ENCODE peak calls at places on chromosomes 4 and X, in eight cellular contexts. One of them, this sample, is unnamed.

GRCh38 chr4:121876976-121877773 is 6.9 kb upstream of the BBS7 start:
- DNase-seq in neuronal stem cell: peak; percentile 48
- DNase-seq in CD8-positive, alpha-beta memory T cell: no peak
- DNase-seq in AG04450: no peak
- DNase-seq in colonic mucosa: no peak
- DNase-seq in substantia nigra: no peak
- DNase-seq in IMR-90: peak; percentile 13
- DNase-seq in heart left ventricle: no peak
- DNase-seq in this sample: no peak

GRCh38 chr4:52507774-52508173 is 151.3 kb downstream of the USP46 start:
- DNase-seq in neuronal stem cell: no peak
- DNase-seq in CD8-positive, alpha-beta memory T cell: no peak
- DNase-seq in AG04450: no peak
- DNase-seq in colonic mucosa: no peak
- DNase-seq in substantia nigra: no peak
- DNase-seq in IMR-90: no peak
- DNase-seq in heart left ventricle: peak; percentile 64
- DNase-seq in this sample: peak; percentile 60

GRCh38 chr4:183588691-183589090 is 70.3 kb downstream of the RWDD4 start:
- DNase-seq in neuronal stem cell: no peak
- DNase-seq in CD8-positive, alpha-beta memory T cell: no peak
- DNase-seq in AG04450: no peak
- DNase-seq in colonic mucosa: no peak
- DNase-seq in substantia nigra: no peak
- DNase-seq in IMR-90: no peak
- DNase-seq in heart left ventricle: no peak
- DNase-seq in this sample: no peak

GRCh38 chrX:137427061-137427778 is 138.7 kb upstream of the ZIC3 start:
- DNase-seq in neuronal stem cell: no peak
- DNase-seq in CD8-positive, alpha-beta memory T cell: no peak
- DNase-seq in AG04450: no peak
- DNase-seq in colonic mucosa: no peak
- DNase-seq in substantia nigra: no peak
- DNase-seq in IMR-90: no peak
- DNase-seq in heart left ventricle: no peak
- DNase-seq in this sample: no peak

GRCh38 chrX:10125248-10125615 is 31.5 kb upstream of the CLCN4 start:
- DNase-seq in neuronal stem cell: no peak
- DNase-seq in CD8-positive, alpha-beta memory T cell: no peak
- DNase-seq in AG04450: no peak
- DNase-seq in colonic mucosa: no peak
- DNase-seq in substantia nigra: no peak
- DNase-seq in IMR-90: no peak
- DNase-seq in heart left ventricle: no peak
- DNase-seq in this sample: peak; percentile 73

GRCh38 chrX:18793601-18794089 is 86.2 kb downstream of the PPEF1 start:
- DNase-seq in neuronal stem cell: no peak
- DNase-seq in CD8-positive, alpha-beta memory T cell: no peak
- DNase-seq in AG04450: no peak
- DNase-seq in colonic mucosa: no peak
- DNase-seq in substantia nigra: no peak
- DNase-seq in IMR-90: no peak
- DNase-seq in heart left ventricle: no peak
- DNase-seq in this sample: no peak

GRCh38 chrX:3191186-3191585 is 149.9 kb downstream of the ARSF start:
- DNase-seq in neuronal stem cell: no peak
- DNase-seq in CD8-positive, alpha-beta memory T cell: no peak
- DNase-seq in AG04450: no peak
- DNase-seq in colonic mucosa: no peak
- DNase-seq in substantia nigra: no peak
- DNase-seq in IMR-90: peak; percentile 9
- DNase-seq in heart left ventricle: no peak
- DNase-seq in this sample: no peak

GRCh38 chr4:124631760-124632159 is 80.8 kb downstream of the ANKRD50 start:
- DNase-seq in neuronal stem cell: no peak
- DNase-seq in CD8-positive, alpha-beta memory T cell: no peak
- DNase-seq in AG04450: peak; percentile 85
- DNase-seq in colonic mucosa: peak; percentile 20
- DNase-seq in substantia nigra: no peak
- DNase-seq in IMR-90: peak; percentile 98
- DNase-seq in heart left ventricle: no peak
- DNase-seq in this sample: no peak

GRCh38 chr4:183337349-183337748 is 15.1 kb upstream of the CLDN24 start:
- DNase-seq in neuronal stem cell: no peak
- DNase-seq in CD8-positive, alpha-beta memory T cell: no peak
- DNase-seq in AG04450: no peak
- DNase-seq in colonic mucosa: no peak
- DNase-seq in substantia nigra: no peak
- DNase-seq in IMR-90: no peak
- DNase-seq in heart left ventricle: no peak
- DNase-seq in this sample: no peak

GRCh38 chr4:186725422-186726149 is 1.9 kb upstream of the FAT1 start:
- DNase-seq in neuronal stem cell: peak; percentile 63
- DNase-seq in CD8-positive, alpha-beta memory T cell: no peak
- DNase-seq in AG04450: peak; percentile 70
- DNase-seq in colonic mucosa: peak; percentile 87
- DNase-seq in substantia nigra: peak; percentile 31
- DNase-seq in IMR-90: peak; percentile 88
- DNase-seq in heart left ventricle: peak; percentile 84
- DNase-seq in this sample: peak; percentile 78

GRCh38 chr4:32697281-32697814 is 1977.2 kb downstream of the PCDH7 start:
- DNase-seq in neuronal stem cell: no peak
- DNase-seq in CD8-positive, alpha-beta memory T cell: no peak
- DNase-seq in AG04450: no peak
- DNase-seq in colonic mucosa: no peak
- DNase-seq in substantia nigra: no peak
- DNase-seq in IMR-90: no peak
- DNase-seq in heart left ventricle: no peak
- DNase-seq in this sample: no peak

GRCh38 chrX:116318672-116319071 is 117.7 kb upstream of the SLC6A14 start:
- DNase-seq in neuronal stem cell: no peak
- DNase-seq in CD8-positive, alpha-beta memory T cell: no peak
- DNase-seq in AG04450: no peak
- DNase-seq in colonic mucosa: no peak
- DNase-seq in substantia nigra: no peak
- DNase-seq in IMR-90: no peak
- DNase-seq in heart left ventricle: no peak
- DNase-seq in this sample: no peak

GRCh38 chr4:20638825-20639224 is 61.4 kb upstream of the PACRGL start:
- DNase-seq in neuronal stem cell: no peak
- DNase-seq in CD8-positive, alpha-beta memory T cell: no peak
- DNase-seq in AG04450: no peak
- DNase-seq in colonic mucosa: no peak
- DNase-seq in substantia nigra: no peak
- DNase-seq in IMR-90: no peak
- DNase-seq in heart left ventricle: no peak
- DNase-seq in this sample: no peak

GRCh38 chr4:68368566-68369473 is 18.9 kb upstream of the YTHDC1 start:
- DNase-seq in neuronal stem cell: no peak
- DNase-seq in CD8-positive, alpha-beta memory T cell: no peak
- DNase-seq in AG04450: no peak
- DNase-seq in colonic mucosa: no peak
- DNase-seq in substantia nigra: no peak
- DNase-seq in IMR-90: peak; percentile 69
- DNase-seq in heart left ventricle: no peak
- DNase-seq in this sample: no peak

GRCh38 chrX:97828454-97828853 is 944.7 kb downstream of the RPA4 start:
- DNase-seq in neuronal stem cell: no peak
- DNase-seq in CD8-positive, alpha-beta memory T cell: no peak
- DNase-seq in AG04450: no peak
- DNase-seq in colonic mucosa: no peak
- DNase-seq in substantia nigra: no peak
- DNase-seq in IMR-90: no peak
- DNase-seq in heart left ventricle: no peak
- DNase-seq in this sample: no peak

GRCh38 chrX:118566359-118566758 is 70.7 kb downstream of the DOCK11 start:
- DNase-seq in neuronal stem cell: no peak
- DNase-seq in CD8-positive, alpha-beta memory T cell: no peak
- DNase-seq in AG04450: no peak
- DNase-seq in colonic mucosa: no peak
- DNase-seq in substantia nigra: no peak
- DNase-seq in IMR-90: peak; percentile 15
- DNase-seq in heart left ventricle: no peak
- DNase-seq in this sample: no peak

DNA sequence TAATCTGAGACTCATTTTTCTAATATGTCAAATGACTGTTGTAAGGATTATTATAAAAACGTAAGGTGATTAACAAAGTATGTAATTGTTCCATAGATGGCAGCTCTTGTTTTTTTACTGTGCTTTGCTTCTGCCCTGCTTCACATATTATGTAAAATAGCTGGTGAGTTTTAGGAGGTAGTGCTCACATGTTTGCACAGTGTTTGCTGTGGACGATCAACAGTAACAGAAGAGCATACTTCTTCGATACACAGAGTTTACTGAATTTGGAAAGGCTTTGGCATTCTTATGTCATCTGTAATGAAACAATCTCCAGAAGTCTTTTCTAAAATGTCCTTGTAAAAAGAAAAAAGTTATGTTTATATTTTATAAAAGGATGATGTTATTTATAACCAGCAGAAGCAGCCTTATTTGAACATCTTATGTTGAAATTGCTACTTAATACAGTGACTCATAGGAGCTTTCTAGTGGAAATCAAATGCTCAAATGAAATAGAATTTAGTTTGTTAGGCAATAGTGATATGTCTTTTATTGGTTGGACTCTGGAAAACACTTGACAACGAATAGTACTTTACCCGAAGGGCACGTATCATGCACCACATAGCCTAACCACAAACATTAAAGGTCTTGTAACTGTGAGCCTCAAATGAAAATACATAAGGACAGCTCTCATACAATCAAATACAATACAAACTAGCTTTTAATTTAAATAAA is 1.9 kb upstream of the MTTP start:
- DNase-seq in neuronal stem cell: no peak
- DNase-seq in CD8-positive, alpha-beta memory T cell: no peak
- DNase-seq in AG04450: no peak
- DNase-seq in colonic mucosa: no peak
- DNase-seq in substantia nigra: no peak
- DNase-seq in IMR-90: peak; percentile 6
- DNase-seq in heart left ventricle: no peak
- DNase-seq in this sample: no peak
- H3K27ac ChIP-seq in neuronal stem cell: no peak overlapping the region
- H3K27ac ChIP-seq in CD8-positive, alpha-beta memory T cell: no peak overlapping the region
- H3K27ac ChIP-seq in AG04450: no peak overlapping the region
- H3K27ac ChIP-seq in colonic mucosa: no peak overlapping the region
- H3K27ac ChIP-seq in substantia nigra: no peak overlapping the region
- H3K27ac ChIP-seq in IMR-90: no peak overlapping the region
- H3K27ac ChIP-seq in heart left ventricle: no peak overlapping the region
- H3K27ac ChIP-seq in this sample: no peak overlapping the region

GRCh38 chr4:73414936-73415271 is 10.8 kb downstream of the ALB start:
- DNase-seq in neuronal stem cell: no peak
- DNase-seq in CD8-positive, alpha-beta memory T cell: no peak
- DNase-seq in AG04450: no peak
- DNase-seq in colonic mucosa: no peak
- DNase-seq in substantia nigra: no peak
- DNase-seq in IMR-90: no peak
- DNase-seq in heart left ventricle: no peak
- DNase-seq in this sample: no peak

GRCh38 chr4:73410916-73411730 is 7.0 kb downstream of the ALB start:
- DNase-seq in neuronal stem cell: no peak
- DNase-seq in CD8-positive, alpha-beta memory T cell: no peak
- DNase-seq in AG04450: no peak
- DNase-seq in colonic mucosa: no peak
- DNase-seq in substantia nigra: no peak
- DNase-seq in IMR-90: no peak
- DNase-seq in heart left ventricle: no peak
- DNase-seq in this sample: no peak

GRCh38 chr4:73411731-73412414 is 7.8 kb downstream of the ALB start:
- DNase-seq in neuronal stem cell: no peak
- DNase-seq in CD8-positive, alpha-beta memory T cell: no peak
- DNase-seq in AG04450: no peak
- DNase-seq in colonic mucosa: no peak
- DNase-seq in substantia nigra: no peak
- DNase-seq in IMR-90: no peak
- DNase-seq in heart left ventricle: no peak
- DNase-seq in this sample: no peak

GRCh38 chr4:73415807-73416238 is 11.7 kb downstream of the ALB start:
- DNase-seq in neuronal stem cell: no peak
- DNase-seq in CD8-positive, alpha-beta memory T cell: no peak
- DNase-seq in AG04450: no peak
- DNase-seq in colonic mucosa: no peak
- DNase-seq in substantia nigra: no peak
- DNase-seq in IMR-90: no peak
- DNase-seq in heart left ventricle: no peak
- DNase-seq in this sample: no peak

GRCh38 chr4:73413294-73413755 is 9.2 kb downstream of the ALB start:
- DNase-seq in neuronal stem cell: no peak
- DNase-seq in CD8-positive, alpha-beta memory T cell: no peak
- DNase-seq in AG04450: no peak
- DNase-seq in colonic mucosa: no peak
- DNase-seq in substantia nigra: no peak
- DNase-seq in IMR-90: no peak
- DNase-seq in heart left ventricle: no peak
- DNase-seq in this sample: no peak
- H3K27ac ChIP-seq in neuronal stem cell: no peak overlapping the region
- H3K27ac ChIP-seq in CD8-positive, alpha-beta memory T cell: no peak overlapping the region
- H3K27ac ChIP-seq in AG04450: no peak overlapping the region
- H3K27ac ChIP-seq in colonic mucosa: no peak overlapping the region
- H3K27ac ChIP-seq in substantia nigra: no peak overlapping the region
- H3K27ac ChIP-seq in IMR-90: no peak overlapping the region
- H3K27ac ChIP-seq in heart left ventricle: no peak overlapping the region
- H3K27ac ChIP-seq in this sample: no peak overlapping the region

DNA sequence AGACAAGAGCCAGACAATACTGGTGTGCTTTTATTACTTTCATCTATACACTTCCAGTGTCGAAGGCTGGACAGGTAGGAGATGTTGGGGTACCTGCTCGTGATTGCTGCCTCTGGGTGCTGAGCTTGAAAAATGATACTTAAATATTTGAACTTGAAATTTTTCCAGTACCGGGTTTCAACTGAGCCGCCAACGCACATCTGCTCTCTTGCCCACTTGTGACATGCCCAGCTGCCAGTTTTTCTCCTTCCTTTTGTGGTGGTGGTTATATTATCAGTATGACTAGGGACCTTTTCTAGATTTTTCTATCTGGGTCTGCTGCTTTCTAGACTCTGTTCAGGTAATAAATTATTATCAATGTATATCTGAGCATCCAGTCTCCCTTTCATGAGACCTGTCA is 3.4 kb downstream of the OGT start:
- DNase-seq in neuronal stem cell: no peak
- DNase-seq in CD8-positive, alpha-beta memory T cell: no peak
- DNase-seq in AG04450: no peak
- DNase-seq in colonic mucosa: no peak
- DNase-seq in substantia nigra: no peak
- DNase-seq in IMR-90: no peak
- DNase-seq in heart left ventricle: no peak
- DNase-seq in this sample: no peak
- H3K27ac ChIP-seq in neuronal stem cell: no peak overlapping the region
- H3K27ac ChIP-seq in CD8-positive, alpha-beta memory T cell: peak overlapping the region; percentile 47
- H3K27ac ChIP-seq in AG04450: no peak overlapping the region
- H3K27ac ChIP-seq in colonic mucosa: no peak overlapping the region
- H3K27ac ChIP-seq in substantia nigra: no peak overlapping the region
- H3K27ac ChIP-seq in IMR-90: no peak overlapping the region
- H3K27ac ChIP-seq in heart left ventricle: no peak overlapping the region
- H3K27ac ChIP-seq in this sample: no peak overlapping the region

DNA sequence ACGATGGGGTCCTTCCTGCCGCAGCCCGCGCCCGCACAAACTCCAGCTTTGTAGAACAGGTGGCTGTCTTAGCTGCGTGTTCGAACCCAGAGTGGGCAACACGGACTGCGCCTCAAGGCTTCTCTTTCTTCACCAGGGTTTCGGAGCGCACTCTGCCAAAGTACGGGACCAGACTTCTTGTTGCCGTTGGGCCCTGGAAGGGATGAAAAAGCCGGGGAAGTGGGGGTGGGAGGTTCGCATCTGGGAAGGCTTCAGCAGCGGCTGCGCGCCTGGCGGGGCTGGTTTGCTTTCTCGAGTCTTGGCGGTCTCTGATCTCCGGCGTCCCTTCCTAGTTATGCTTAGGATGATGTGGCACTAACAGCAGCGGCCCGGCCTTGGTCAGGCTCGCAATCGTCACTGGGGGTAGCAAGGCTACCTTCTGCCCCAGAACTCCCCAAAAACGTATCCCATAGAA is 673 bp downstream of the PARM1 start:
- DNase-seq in neuronal stem cell: no peak
- DNase-seq in CD8-positive, alpha-beta memory T cell: no peak
- DNase-seq in AG04450: no peak
- DNase-seq in colonic mucosa: peak; percentile 50
- DNase-seq in substantia nigra: no peak
- DNase-seq in IMR-90: no peak
- DNase-seq in heart left ventricle: peak; percentile 27
- DNase-seq in this sample: peak; percentile 84
- H3K27ac ChIP-seq in neuronal stem cell: no peak overlapping the region
- H3K27ac ChIP-seq in CD8-positive, alpha-beta memory T cell: no peak overlapping the region
- H3K27ac ChIP-seq in AG04450: no peak overlapping the region
- H3K27ac ChIP-seq in colonic mucosa: peak overlapping the region; percentile 97
- H3K27ac ChIP-seq in substantia nigra: no peak overlapping the region
- H3K27ac ChIP-seq in IMR-90: no peak overlapping the region
- H3K27ac ChIP-seq in heart left ventricle: peak overlapping the region; percentile 78
- H3K27ac ChIP-seq in this sample: peak overlapping the region; percentile 86

This sample was measured in aorta.